ENCODE peak calls at places on chromosome 12, in eight cellular contexts. L is AG04449; D is progenitor cell of endocrine pancreas; T is CD4-positive, alpha-beta T cell; Q is neural crest cell; U is astrocyte of the spinal cord; S is glutamatergic neuron; K is tibial nerve. W is an unnamed sample.

GRCh38 chr12:47238665-47239064 is 158.9 kb upstream of the AMIGO2 start:
- DNase-seq in L (peak), D (no peak), T (no peak), Q (no peak), U (peak), S (no peak), K (no peak), W (no peak)

GRCh38 chr12:106564678-106565329 is 18.0 kb upstream of the RFX4 start:
- DNase-seq in L (no peak), D (no peak), T (no peak), Q (no peak), U (no peak), S (no peak), K (no peak), W (no peak)

GRCh38 chr12:132375747-132376463 is 46.5 kb upstream of the GALNT9 start:
- DNase-seq in L (no peak), D (no peak), T (no peak), Q (no peak), U (no peak), S (peak), K (no peak), W (no peak)

GRCh38 chr12:39145175-39145999 is 240.0 kb upstream of the CPNE8 start:
- DNase-seq in L (no peak), D (peak), T (no peak), Q (peak), U (peak), S (peak), K (peak), W (no peak)

GRCh38 chr12:68617160-68617926 is 6.6 kb downstream of the RAP1B start:
- DNase-seq in L (no peak), D (no peak), T (no peak), Q (no peak), U (peak), S (no peak), K (no peak), W (no peak)

GRCh38 chr12:88810806-88811205 is 230.5 kb upstream of the KITLG start:
- DNase-seq in L (no peak), D (no peak), T (no peak), Q (no peak), U (no peak), S (no peak), K (no peak), W (no peak)

GRCh38 chr12:4482936-4483335 is 37.3 kb upstream of the FGF6 start:
- DNase-seq in L (no peak), D (no peak), T (no peak), Q (no peak), U (no peak), S (no peak), K (no peak), W (no peak)

GRCh38 chr12:59179231-59179630 is 258.9 kb upstream of the LRIG3 start:
- DNase-seq in L (no peak), D (no peak), T (no peak), Q (no peak), U (no peak), S (no peak), K (no peak), W (no peak)

GRCh38 chr12:120261951-120262851 is 3.3 kb downstream of the PXN start:
- DNase-seq in L (no peak), D (no peak), T (no peak), Q (no peak), U (no peak), S (no peak), K (no peak), W (no peak)

GRCh38 chr12:51818567-51819300 is 29.8 kb downstream of the FIGNL2 start:
- DNase-seq in L (peak), D (no peak), T (no peak), Q (no peak), U (peak), S (no peak), K (no peak), W (no peak)

GRCh38 chr12:122955151-122955550 is 11.1 kb downstream of the ABCB9 start:
- DNase-seq in L (no peak), D (no peak), T (no peak), Q (no peak), U (no peak), S (no peak), K (no peak), W (no peak)

GRCh38 chr12:106348411-106348810 is 9.1 kb upstream of the POLR3B start:
- DNase-seq in L (no peak), D (no peak), T (no peak), Q (no peak), U (no peak), S (no peak), K (no peak), W (no peak)

GRCh38 chr12:132100306-132101065 is 43.6 kb downstream of the DDX51 start:
- DNase-seq in L (no peak), D (no peak), T (no peak), Q (no peak), U (no peak), S (no peak), K (no peak), W (no peak)

GRCh38 chr12:52681551-52682380 is 1.6 kb upstream of the KRT1 start:
- DNase-seq in L (no peak), D (no peak), T (peak), Q (no peak), U (no peak), S (no peak), K (no peak), W (no peak)

GRCh38 chr12:21989819-21990412 is 48.7 kb upstream of the ABCC9 start:
- DNase-seq in L (no peak), D (no peak), T (no peak), Q (no peak), U (peak), S (no peak), K (no peak), W (no peak)

GRCh38 chr12:24864796-24865125 is 84.1 kb downstream of the BCAT1 start:
- DNase-seq in L (no peak), D (no peak), T (no peak), Q (no peak), U (peak), S (no peak), K (no peak), W (no peak)

GRCh38 chr12:122006186-122006926 is 15.3 kb upstream of the BCL7A start:
- DNase-seq in L (no peak), D (no peak), T (no peak), Q (no peak), U (no peak), S (no peak), K (no peak), W (no peak)

GRCh38 chr12:26473291-26473690 is 277.9 kb downstream of the SSPN start:
- DNase-seq in L (no peak), D (no peak), T (no peak), Q (no peak), U (no peak), S (no peak), K (no peak), W (no peak)

GRCh38 chr12:16581416-16581815 is 24.5 kb downstream of the LMO3 start:
- DNase-seq in L (no peak), D (no peak), T (no peak), Q (no peak), U (no peak), S (no peak), K (no peak), W (no peak)

GRCh38 chr12:67940780-67941243 is 48.4 kb upstream of the IFNG-AS1 start:
- DNase-seq in L (no peak), D (no peak), T (no peak), Q (no peak), U (peak), S (no peak), K (no peak), W (no peak)

GRCh38 chr12:55955800-55956508 is 9.9 kb downstream of the PMEL start:
- DNase-seq in L (no peak), D (no peak), T (peak), Q (no peak), U (peak), S (no peak), K (no peak), W (no peak)

GRCh38 chr12:50600364-50600763 is 95.6 kb downstream of the DIP2B start:
- DNase-seq in L (no peak), D (no peak), T (no peak), Q (no peak), U (no peak), S (no peak), K (no peak), W (no peak)

GRCh38 chr12:13173537-13173936 is 23.0 kb upstream of the EMP1 start:
- DNase-seq in L (peak), D (no peak), T (no peak), Q (no peak), U (peak), S (no peak), K (peak), W (peak)

GRCh38 chr12:106081606-106082005 is 57.1 kb downstream of the NUAK1 start:
- DNase-seq in L (no peak), D (no peak), T (no peak), Q (no peak), U (no peak), S (no peak), K (no peak), W (no peak)

GRCh38 chr12:52561880-52562449 is 9.0 kb upstream of the KRT71 start:
- DNase-seq in L (no peak), D (no peak), T (no peak), Q (no peak), U (no peak), S (no peak), K (no peak), W (no peak)

GRCh38 chr12:56206373-56207166 is 15.2 kb downstream of the RNF41 start:
- DNase-seq in L (no peak), D (no peak), T (peak), Q (peak), U (peak), S (peak), K (peak), W (no peak)

GRCh38 chr12:110269622-110270124 is 11.4 kb upstream of the ATP2A2 start:
- DNase-seq in L (peak), D (no peak), T (no peak), Q (no peak), U (peak), S (no peak), K (no peak), W (no peak)

GRCh38 chr12:27666510-27666909 is 29.7 kb upstream of the REP15 start:
- DNase-seq in L (no peak), D (no peak), T (no peak), Q (no peak), U (no peak), S (no peak), K (no peak), W (no peak)

GRCh38 chr12:118064608-118065007 is 3.6 kb upstream of the WSB2 start:
- DNase-seq in L (no peak), D (no peak), T (no peak), Q (no peak), U (no peak), S (no peak), K (no peak), W (no peak)
- TF ChIP-seq CTCF in L (no peak), D (peak), T (no peak), Q (peak), U (no peak), S (peak), K (no peak), W (no peak)

DNA sequence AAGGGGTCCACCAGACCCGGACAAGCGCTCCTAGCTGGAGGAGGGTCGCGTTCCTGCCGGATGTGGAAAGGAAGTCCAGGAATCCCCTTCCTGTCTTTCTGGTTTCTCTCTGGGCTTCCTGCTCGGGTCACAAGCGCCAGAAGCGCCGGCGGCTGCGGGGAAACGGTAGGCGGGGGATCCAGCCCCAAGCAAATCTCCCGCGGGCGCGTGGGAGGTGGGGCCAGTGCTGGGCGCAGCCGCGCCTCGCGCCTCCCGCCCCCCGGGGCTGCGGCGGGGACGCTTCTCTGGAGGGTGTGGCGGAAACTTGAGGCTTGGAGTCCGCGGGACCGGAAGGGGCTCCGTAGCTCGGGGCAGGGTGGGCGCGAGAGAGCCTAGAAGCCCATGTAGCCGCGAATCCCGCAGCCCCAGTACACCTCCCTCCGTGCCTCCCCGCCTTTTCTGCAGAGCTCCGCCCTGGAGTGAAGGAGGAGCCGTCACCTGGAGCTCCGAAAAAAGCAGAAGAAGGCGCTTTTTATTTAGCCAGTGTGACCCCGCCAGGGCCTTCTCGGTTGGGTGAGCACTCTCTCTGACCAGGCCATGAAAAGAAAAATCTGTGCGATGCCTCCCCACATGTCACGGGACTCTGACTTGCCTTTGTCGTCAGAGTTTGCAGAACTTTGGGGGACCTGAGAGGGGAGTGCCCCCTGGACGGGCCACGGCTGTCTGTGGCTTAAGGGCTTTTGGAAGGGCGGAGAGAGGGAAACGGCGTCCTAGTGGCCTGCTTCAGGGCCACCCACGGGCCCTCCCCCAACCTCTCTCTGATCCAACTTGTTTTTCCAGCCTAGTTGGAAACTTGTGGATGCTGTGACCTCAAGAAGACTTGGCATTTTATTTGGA is 21.4 kb upstream of the CLEC2D start:
- DNase-seq in L (no peak), D (peak), T (peak), Q (peak), U (peak), S (peak), K (peak), W (peak)
- TF ChIP-seq CTCF in L (no peak), D (no peak), T (no peak), Q (peak), U (no peak), S (no peak), K (peak), W (no peak)

DNA sequence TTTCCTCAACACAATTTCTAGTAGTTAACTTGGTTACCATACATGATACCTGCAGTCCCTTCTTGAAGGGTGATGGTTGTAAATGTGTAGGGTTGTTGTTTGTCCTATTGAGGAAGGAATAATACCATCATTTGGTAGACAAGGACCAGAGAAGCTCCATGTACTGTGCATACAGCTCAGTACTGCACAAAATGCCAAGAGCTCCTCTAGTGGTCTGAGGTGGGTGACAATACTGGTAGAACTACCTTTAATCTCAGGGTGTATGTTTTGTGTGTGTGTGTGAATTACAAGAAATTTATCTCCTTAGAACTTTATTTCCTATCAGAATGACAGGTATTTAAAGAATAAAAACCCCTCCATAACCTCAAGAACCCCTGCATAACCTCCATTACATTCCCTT is 575.3 kb downstream of the TMTC2 start:
- DNase-seq in L (no peak), D (no peak), T (no peak), Q (no peak), U (no peak), S (no peak), K (no peak), W (no peak)
- TF ChIP-seq CTCF in L (no peak), D (peak), T (no peak), Q (peak), U (peak), S (no peak), K (no peak), W (no peak)

DNA sequence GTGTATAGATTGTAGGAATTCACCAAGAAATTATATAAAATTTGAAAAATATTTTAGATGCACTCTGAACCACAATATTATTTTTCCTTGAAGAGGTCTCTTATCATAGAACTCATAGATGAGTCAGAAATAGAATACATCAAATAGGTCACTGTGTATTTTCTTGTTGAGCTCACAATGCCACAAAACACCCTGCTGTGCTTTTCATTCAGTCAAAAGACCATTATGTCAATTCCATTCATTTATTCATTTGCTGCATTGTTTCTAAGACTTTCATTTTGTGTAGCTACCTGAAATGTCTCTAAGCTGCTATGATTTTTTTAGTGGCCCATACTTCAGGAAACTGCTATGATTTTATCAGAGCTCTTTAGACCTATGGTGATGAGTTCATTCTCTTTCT is 231.9 kb upstream of the AVPR1A start:
- DNase-seq in L (no peak), D (no peak), T (no peak), Q (no peak), U (peak), S (no peak), K (no peak), W (no peak)
- TF ChIP-seq CTCF in L (no peak), D (no peak), T (no peak), Q (no peak), U (no peak), S (no peak), K (no peak), W (no peak)

GRCh38 chr12:81359736-81360135 is 281.9 kb downstream of the ACSS3 start:
- DNase-seq in L (no peak), D (no peak), T (no peak), Q (no peak), U (no peak), S (no peak), K (no peak), W (no peak)

GRCh38 chr12:81350309-81350708 is 272.4 kb downstream of the ACSS3 start:
- DNase-seq in L (no peak), D (no peak), T (no peak), Q (no peak), U (no peak), S (no peak), K (no peak), W (no peak)

DNA sequence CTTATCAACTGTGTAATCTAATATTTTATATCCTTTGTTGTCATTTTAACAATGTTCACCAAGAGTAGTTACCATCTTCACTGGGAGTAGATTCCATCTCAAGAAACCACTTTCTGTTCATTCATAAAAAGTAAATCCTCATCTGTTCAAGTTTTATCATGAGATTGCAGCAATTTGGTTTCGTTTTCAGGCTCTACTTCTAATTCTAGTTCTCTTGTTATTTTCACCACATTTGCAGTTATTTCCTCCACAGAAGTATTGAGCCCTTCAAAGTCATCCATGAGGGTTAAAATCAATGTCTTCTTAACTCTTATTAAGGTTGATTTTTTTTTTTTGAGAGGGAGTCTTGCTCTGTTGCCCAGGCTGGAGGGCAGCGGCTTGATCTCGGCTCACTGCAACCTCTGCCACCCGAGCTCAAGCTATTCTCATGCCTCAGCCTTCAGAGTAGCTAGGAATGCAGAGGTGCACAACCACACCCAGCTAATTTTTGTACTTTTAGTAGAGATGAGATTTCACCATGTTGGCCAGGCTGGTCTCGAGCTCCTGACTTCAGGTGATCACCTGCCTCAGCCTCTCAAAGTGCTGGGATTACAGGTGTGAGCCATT is 276.6 kb downstream of the ACSS3 start:
- DNase-seq in L (no peak), D (no peak), T (no peak), Q (no peak), U (no peak), S (no peak), K (no peak), W (no peak)
- TF ChIP-seq CTCF in L (no peak), D (no peak), T (no peak), Q (no peak), U (no peak), S (no peak), K (no peak), W (no peak)

GRCh38 chr12:108884116-108885012 is 4.5 kb downstream of the DAO start:
- DNase-seq in L (no peak), D (no peak), T (peak), Q (peak), U (no peak), S (peak), K (no peak), W (no peak)
- TF ChIP-seq CTCF in L (peak), D (peak), T (peak), Q (peak), U (peak), S (peak), K (peak), W (no peak)

GRCh38 chr12:65074932-65075331 is 46.2 kb downstream of the WIF1 start:
- DNase-seq in L (no peak), D (no peak), T (no peak), Q (no peak), U (no peak), S (no peak), K (no peak), W (no peak)
- TF ChIP-seq CTCF in L (no peak), D (peak), T (no peak), Q (no peak), U (no peak), S (no peak), K (no peak), W (no peak)

DNA sequence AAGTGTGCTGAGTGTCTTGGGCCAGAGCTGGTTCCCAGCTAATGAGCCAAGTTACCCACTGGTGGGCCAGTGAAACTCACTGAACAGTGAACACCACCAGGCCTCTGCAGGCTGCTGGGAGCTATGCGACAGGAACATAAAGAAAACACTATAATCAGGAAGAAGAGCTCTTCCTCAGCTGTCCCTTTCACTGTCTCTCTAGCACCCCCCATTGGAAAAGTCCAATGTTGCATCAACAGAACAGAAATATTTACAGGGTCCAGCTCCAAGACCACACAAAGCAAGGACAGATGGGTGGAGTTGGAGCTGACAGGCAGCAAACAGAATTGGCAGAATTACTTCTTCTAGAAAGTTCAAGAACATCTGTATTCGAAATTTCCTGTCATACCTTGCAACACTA is 903.6 kb upstream of the TMEM132C start:
- DNase-seq in L (no peak), D (no peak), T (no peak), Q (peak), U (peak), S (no peak), K (no peak), W (no peak)
- TF ChIP-seq CTCF in L (peak), D (peak), T (no peak), Q (peak), U (peak), S (peak), K (no peak), W (no peak)

GRCh38 chr12:40946612-40947194 is 241.4 kb upstream of the PDZRN4 start:
- DNase-seq in L (peak), D (no peak), T (no peak), Q (no peak), U (peak), S (no peak), K (no peak), W (no peak)
- TF ChIP-seq CTCF in L (peak), D (peak), T (peak), Q (peak), U (peak), S (peak), K (peak), W (peak)